ENCODE peak calls at places on chromosomes 13 and 19, in ten cellular contexts. T is nephron progenitor cell, B is cardiac muscle cell, Q is AG10803, D is thoracic aorta, U is WTC11, L is suprapubic skin, Z is pancreas, C is HCT116, S is left ventricle myocardium inferior. O is an unnamed sample.

GRCh38 chr19:56661248-56661647 is 10.3 kb downstream of the ZNF835 start:
- DNase-seq in U (no peak), Q (no peak), T (no peak), L (no peak), C (no peak), S (no peak), D (no peak), Z (no peak), B (no peak), O (no peak)

GRCh38 chr13:85601526-85601925 is 197.7 kb downstream of the SLITRK6 start:
- DNase-seq in D (no peak), S (no peak), C (no peak), T (no peak), B (no peak), Z (no peak), U (no peak), Q (no peak), L (no peak), O (no peak)

GRCh38 chr13:38684714-38685113 is 2.2 kb upstream of the FREM2 start:
- DNase-seq in B (no peak), U (no peak), T (no peak), S (no peak), Q (no peak), Z (no peak), L (no peak), D (no peak), C (no peak), O (no peak)

GRCh38 chr13:112779856-112780604 is 90.2 kb downstream of the ATP11A start:
- DNase-seq in D (no peak), L (no peak), B (no peak), T (no peak), U (peak; percentile 12), Q (peak; percentile 40), C (no peak), Z (no peak), S (no peak), O (no peak)

GRCh38 chr19:45798995-45799517 is 6.4 kb upstream of the DMWD start:
- DNase-seq in C (no peak), S (peak; percentile 56), B (peak; percentile 90), U (peak; percentile 75), D (no peak), T (peak; percentile 78), Q (peak; percentile 90), L (no peak), Z (no peak), O (peak; percentile 76)

GRCh38 chr13:31755803-31756212 is 16.5 kb downstream of the RXFP2 start:
- DNase-seq in T (no peak), L (no peak), B (no peak), U (no peak), S (no peak), Z (no peak), C (no peak), Q (peak; percentile 89), D (no peak), O (no peak)

GRCh38 chr13:110408286-110408685 is 101.2 kb downstream of the COL4A2 start:
- DNase-seq in C (no peak), B (no peak), S (no peak), T (no peak), Z (no peak), L (no peak), D (no peak), U (no peak), Q (no peak), O (no peak)

GRCh38 chr13:75901509-75901908 is 265.4 kb downstream of the LMO7 start:
- DNase-seq in L (no peak), U (no peak), S (no peak), Q (no peak), Z (no peak), T (no peak), D (no peak), B (no peak), C (no peak), O (no peak)

GRCh38 chr19:7925171-7925837 is 631 bp downstream of the CTXN1 start:
- DNase-seq in T (peak; percentile 97), L (no peak), S (peak; percentile 50), C (peak; percentile 56), D (no peak), U (peak; percentile 97), Z (peak; percentile 41), B (peak; percentile 77), Q (peak; percentile 48), O (peak; percentile 97)

GRCh38 chr13:66967825-66968597 is 262.1 kb downstream of the PCDH9 start:
- DNase-seq in U (no peak), B (no peak), T (no peak), D (no peak), L (no peak), S (no peak), Z (no peak), Q (no peak), C (no peak), O (no peak)

GRCh38 chr13:108158746-108159145 is 56.6 kb downstream of the LIG4 start:
- DNase-seq in Q (no peak), U (no peak), B (no peak), T (no peak), S (no peak), L (no peak), C (no peak), Z (no peak), D (no peak), O (no peak)
- TF ChIP-seq CTCF in Q (no peak), U (no peak), B (no peak), T (no peak), S (no peak), L (no peak), C (no peak), Z (no peak), D (no peak), O (no peak)

DNA sequence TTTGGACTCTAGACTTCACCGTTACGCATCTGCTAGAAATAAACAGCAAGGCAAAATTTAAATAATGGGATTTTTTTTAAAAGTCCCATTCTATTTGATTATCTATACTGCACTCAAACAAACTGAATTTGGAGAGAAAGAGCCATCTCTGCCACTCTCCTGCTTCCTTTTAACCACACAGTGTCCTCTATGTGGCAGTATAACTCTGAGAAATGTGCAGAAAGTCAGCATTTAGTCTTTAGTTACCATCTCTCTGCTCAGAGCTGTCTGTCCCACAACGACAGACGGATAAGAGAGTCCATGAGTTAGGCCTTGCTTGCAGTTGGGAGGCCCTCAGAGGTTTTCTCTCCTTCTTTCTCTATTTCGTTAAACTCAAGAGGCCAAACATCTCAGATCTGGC is 21.2 kb downstream of the CCNA1 start:
- DNase-seq in C (no peak), S (no peak), U (no peak), T (no peak), Z (no peak), D (no peak), B (peak; percentile 52), Q (peak; percentile 17), L (no peak), O (no peak)
- TF ChIP-seq CTCF in C (no peak), S (peak; percentile 62), U (no peak), T (no peak), Z (no peak), D (no peak), B (peak; percentile 41), Q (peak; percentile 51), L (no peak), O (no peak)

DNA sequence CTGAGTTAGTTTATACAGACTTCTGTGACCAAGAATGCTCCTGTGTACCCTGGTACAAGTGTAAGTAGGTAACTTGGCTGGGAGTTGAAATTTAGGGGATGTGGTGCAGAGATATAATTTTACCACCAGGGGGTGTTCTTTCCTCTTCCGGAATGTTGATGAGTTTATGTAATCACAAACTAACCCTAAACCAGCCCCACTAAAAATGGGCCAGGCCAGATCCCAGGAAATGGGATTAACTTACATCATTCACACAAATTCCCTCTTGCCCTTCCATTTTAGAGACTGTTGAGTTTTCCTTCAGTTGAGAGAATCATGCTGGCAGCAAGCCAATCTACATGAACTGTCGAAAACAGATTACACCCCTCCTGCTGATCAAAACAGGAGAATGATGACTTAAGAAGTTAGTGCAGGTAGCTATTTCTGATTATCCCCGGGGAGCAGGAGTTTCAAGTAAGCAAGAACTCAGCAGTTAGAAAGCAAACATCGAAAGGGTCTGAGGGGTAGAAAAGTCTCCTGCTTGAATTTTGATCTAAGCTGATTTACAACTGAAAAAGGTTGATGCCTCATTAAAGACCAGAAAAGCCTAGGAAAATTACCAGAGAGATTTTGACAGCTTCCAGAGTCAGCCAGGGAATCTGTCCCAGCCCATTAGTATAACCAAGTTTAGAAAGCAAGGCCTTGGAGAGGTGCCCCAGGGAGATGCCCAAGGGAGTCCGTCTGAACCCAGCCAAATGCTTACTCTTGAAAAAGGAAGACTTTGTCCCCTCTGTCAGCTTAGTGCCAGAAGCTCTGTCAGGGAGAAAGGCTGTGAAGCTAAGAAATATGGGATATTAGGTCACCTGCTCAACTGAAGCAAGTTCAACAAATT is 32.3 kb upstream of the MED4 start:
- DNase-seq in C (peak; percentile 59), L (no peak), Z (no peak), B (peak; percentile 86), S (peak; percentile 84), T (peak; percentile 17), D (peak; percentile 25), Q (peak; percentile 76), U (peak; percentile 17), O (no peak)
- TF ChIP-seq CTCF in C (peak; percentile 72), L (peak; percentile 75), Z (peak; percentile 89), B (peak; percentile 65), S (peak; percentile 81), T (peak; percentile 76), D (peak; percentile 72), Q (peak; percentile 83), U (peak; percentile 63), O (peak; percentile 84)

GRCh38 chr19:49070416-49070815 is 2.1 kb downstream of the KCNA7 start:
- DNase-seq in Q (no peak), L (no peak), U (no peak), Z (no peak), C (no peak), B (no peak), T (no peak), S (no peak), D (no peak), O (no peak)

GRCh38 chr19:49071860-49072547 is 495 bp downstream of the KCNA7 start:
- DNase-seq in Q (no peak), U (peak; percentile 94), B (no peak), D (no peak), C (no peak), T (peak; percentile 82), S (no peak), L (no peak), Z (no peak), O (peak; percentile 59)

GRCh38 chr19:49069026-49069425 is 3.5 kb downstream of the KCNA7 start:
- DNase-seq in Z (no peak), Q (no peak), C (no peak), D (no peak), L (no peak), B (no peak), S (no peak), U (no peak), T (no peak), O (no peak)

DNA sequence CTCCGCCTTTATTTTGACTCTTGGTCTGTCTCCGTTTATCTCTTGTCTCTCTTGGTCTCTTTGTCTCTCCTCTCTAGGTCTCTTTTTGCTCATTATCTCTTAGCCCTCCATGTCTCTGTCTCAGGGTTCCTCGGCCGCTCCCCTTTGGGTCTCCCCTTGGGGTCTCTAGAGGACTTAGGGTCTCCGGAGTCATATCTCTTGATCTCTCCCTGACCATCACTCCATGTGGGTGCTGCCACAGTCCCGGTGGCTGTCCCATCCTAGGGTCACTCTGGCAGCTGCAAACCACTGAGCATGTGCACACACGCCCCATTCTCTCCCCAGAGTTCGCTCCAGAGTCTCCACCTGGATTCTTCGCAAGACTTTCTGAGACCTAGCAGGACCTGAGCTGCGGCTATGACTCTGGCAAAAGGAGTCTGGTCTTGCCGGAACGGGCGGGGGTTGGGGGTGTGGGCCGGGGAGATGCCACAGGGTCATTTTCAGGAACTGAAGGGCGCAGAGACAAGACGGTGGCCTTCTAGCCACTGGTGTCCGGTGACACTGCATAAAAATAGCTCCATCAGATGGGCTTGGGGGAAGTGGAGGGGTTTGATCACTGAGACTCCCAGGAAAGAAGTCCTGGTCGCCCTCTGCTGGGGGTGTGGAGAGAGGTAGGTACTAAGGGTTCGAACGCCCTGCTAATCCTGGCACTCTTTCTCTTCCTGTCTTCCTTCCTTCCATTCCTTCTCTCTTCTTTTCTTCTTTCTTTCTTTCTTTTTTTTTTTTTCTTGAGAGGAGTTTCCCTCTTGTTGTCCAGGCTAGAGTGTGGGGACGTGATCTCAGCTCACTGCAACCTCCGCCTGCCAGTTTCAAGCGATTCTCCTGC is 1.2 kb upstream of the KCNA7 start:
- DNase-seq in C (peak; percentile 45), Q (no peak), S (no peak), Z (no peak), L (no peak), U (peak; percentile 68), T (no peak), B (no peak), D (no peak), O (peak; percentile 51)
- TF ChIP-seq CTCF in C (peak; percentile 65), Q (peak; percentile 42), S (peak; percentile 19), Z (no peak), L (no peak), U (no peak), T (no peak), B (peak; percentile 28), D (no peak), O (no peak)